ENCODE peak calls at places on chromosomes 13 and 19, in nine cellular contexts. I is body of pancreas, J is cardiac muscle cell, W is neural progenitor cell, H is BE2C, P is stomach, M is A673, U is left lung, Z is upper lobe of right lung. Q is an unnamed sample. For H3K4me1 and H3K27me3, the result is how much of the 10 kb centered on the place peaks cover.

GRCh38 chr13:112066624-112067004 is 335 bp upstream of the SOX1 start:
- DNase-seq in H (no peak), W (peak), I (peak), P (no peak), U (peak), Z (no peak), M (peak), J (peak), Q (no peak)

GRCh38 chr13:63190742-63191141 is 1775.1 kb upstream of the PCDH20 start:
- DNase-seq in U (no peak), I (no peak), M (peak), H (no peak), W (no peak), Z (no peak), P (no peak), J (peak), Q (peak)

GRCh38 chr13:62014299-62014698 is 598.6 kb upstream of the PCDH20 start:
- DNase-seq in I (no peak), P (no peak), W (no peak), Z (no peak), J (peak), M (peak), U (no peak), H (no peak), Q (no peak)

GRCh38 chr13:92362717-92363116 is 863.9 kb upstream of the GPC6 start:
- DNase-seq in I (no peak), Z (no peak), M (no peak), H (no peak), U (no peak), P (no peak), W (peak), J (peak), Q (no peak)

GRCh38 chr19:51712461-51713081 is 11.2 kb downstream of the HAS1 start:
- DNase-seq in M (peak), J (peak), W (peak), I (no peak), U (no peak), H (no peak), P (no peak), Z (no peak), Q (no peak)

GRCh38 chr19:31391518-31391917 is 42.3 kb upstream of the TSHZ3 start:
- DNase-seq in U (no peak), M (no peak), J (no peak), H (no peak), P (no peak), Z (no peak), W (no peak), I (no peak), Q (no peak)

GRCh38 chr13:24746618-24747247 is 17.2 kb upstream of the RNF17 start:
- DNase-seq in W (peak), J (peak), P (no peak), I (no peak), H (no peak), U (no peak), M (peak), Z (no peak), Q (peak)

GRCh38 chr13:24261566-24261965 is 47.8 kb upstream of the C1QTNF9 start:
- DNase-seq in J (no peak), U (no peak), H (no peak), M (no peak), P (no peak), Z (no peak), W (no peak), I (no peak), Q (no peak)

GRCh38 chr13:51826606-51827005 is 18.4 kb downstream of the TMEM272 start:
- DNase-seq in I (no peak), J (peak), W (no peak), M (no peak), H (no peak), Z (no peak), P (no peak), U (no peak), Q (no peak)

GRCh38 chr19:55636723-55637122 is 4.1 kb upstream of the ZNF580 start:
- DNase-seq in U (no peak), M (no peak), Z (no peak), H (no peak), P (no peak), I (no peak), W (no peak), J (no peak), Q (no peak)

GRCh38 chr13:51738226-51738905 is 65.6 kb downstream of the DHRS12 start:
- DNase-seq in P (no peak), I (no peak), W (no peak), J (no peak), Z (no peak), U (no peak), M (no peak), H (no peak), Q (no peak)

GRCh38 chr19:15124572-15125231 is 17.5 kb downstream of the SYDE1 start:
- DNase-seq in W (no peak), P (peak), Z (no peak), J (no peak), M (no peak), U (peak), I (peak), H (no peak), Q (peak)

GRCh38 chr13:98187155-98187726 is 10.2 kb upstream of the RNF113B start:
- DNase-seq in H (no peak), M (no peak), J (no peak), Z (no peak), P (no peak), U (no peak), I (no peak), W (no peak), Q (no peak)

GRCh38 chr13:109874921-109875454 is 88.6 kb upstream of the IRS2 start:
- DNase-seq in M (no peak), U (no peak), H (no peak), P (no peak), W (no peak), J (peak), I (no peak), Z (no peak), Q (no peak)

GRCh38 chr19:31351212-31352193 is 2.3 kb upstream of the TSHZ3 start:
- DNase-seq in J (peak), P (no peak), M (peak), Z (peak), U (peak), I (peak), H (no peak), W (peak), Q (peak)

GRCh38 chr13:48539550-48539949 is 6.7 kb upstream of the RCBTB2 start:
- DNase-seq in J (no peak), I (no peak), H (no peak), M (no peak), W (no peak), P (no peak), U (no peak), Z (no peak), Q (no peak)

GRCh38 chr19:43700368-43701015 is 15.4 kb upstream of the IRGC start:
- DNase-seq in U (no peak), I (peak), P (peak), Z (no peak), M (peak), W (peak), H (peak), J (peak), Q (peak)

GRCh38 chr13:34208326-34208725 is 390.4 kb downstream of the RFC3 start:
- DNase-seq in J (peak), P (no peak), W (no peak), U (no peak), Z (no peak), H (no peak), M (no peak), I (no peak), Q (no peak)

GRCh38 chr13:47256618-47257017 is 359.8 kb upstream of the HTR2A start:
- DNase-seq in J (peak), H (no peak), I (no peak), M (no peak), W (no peak), P (no peak), Z (no peak), U (no peak), Q (peak)

GRCh38 chr13:27860743-27861142 is 59.1 kb upstream of the PDX1 start:
- DNase-seq in H (no peak), J (no peak), P (no peak), W (peak), I (no peak), Z (no peak), M (no peak), U (no peak), Q (no peak)

GRCh38 chr13:27858046-27858445 is 61.8 kb upstream of the PDX1 start:
- DNase-seq in H (no peak), W (no peak), M (no peak), Z (no peak), I (no peak), U (no peak), J (no peak), P (no peak), Q (no peak)

GRCh38 chr13:27857271-27857670 is 62.5 kb upstream of the PDX1 start:
- DNase-seq in W (no peak), I (no peak), M (peak), J (no peak), Z (no peak), P (no peak), U (no peak), H (no peak), Q (no peak)

GRCh38 chr13:27855381-27855780 is 63.1 kb downstream of the GSX1 start:
- DNase-seq in W (no peak), J (no peak), U (no peak), I (no peak), H (no peak), P (no peak), M (no peak), Z (no peak), Q (no peak)

GRCh38 chr13:27861165-27861564 is 58.6 kb upstream of the PDX1 start:
- DNase-seq in I (no peak), W (no peak), Z (no peak), J (no peak), H (no peak), U (no peak), P (no peak), M (no peak), Q (no peak)
- TF ChIP-seq CTCF in I (no peak), W (no peak), Z (no peak), J (no peak), H (no peak), U (no peak), P (no peak), M (no peak), Q (no peak)

DNA sequence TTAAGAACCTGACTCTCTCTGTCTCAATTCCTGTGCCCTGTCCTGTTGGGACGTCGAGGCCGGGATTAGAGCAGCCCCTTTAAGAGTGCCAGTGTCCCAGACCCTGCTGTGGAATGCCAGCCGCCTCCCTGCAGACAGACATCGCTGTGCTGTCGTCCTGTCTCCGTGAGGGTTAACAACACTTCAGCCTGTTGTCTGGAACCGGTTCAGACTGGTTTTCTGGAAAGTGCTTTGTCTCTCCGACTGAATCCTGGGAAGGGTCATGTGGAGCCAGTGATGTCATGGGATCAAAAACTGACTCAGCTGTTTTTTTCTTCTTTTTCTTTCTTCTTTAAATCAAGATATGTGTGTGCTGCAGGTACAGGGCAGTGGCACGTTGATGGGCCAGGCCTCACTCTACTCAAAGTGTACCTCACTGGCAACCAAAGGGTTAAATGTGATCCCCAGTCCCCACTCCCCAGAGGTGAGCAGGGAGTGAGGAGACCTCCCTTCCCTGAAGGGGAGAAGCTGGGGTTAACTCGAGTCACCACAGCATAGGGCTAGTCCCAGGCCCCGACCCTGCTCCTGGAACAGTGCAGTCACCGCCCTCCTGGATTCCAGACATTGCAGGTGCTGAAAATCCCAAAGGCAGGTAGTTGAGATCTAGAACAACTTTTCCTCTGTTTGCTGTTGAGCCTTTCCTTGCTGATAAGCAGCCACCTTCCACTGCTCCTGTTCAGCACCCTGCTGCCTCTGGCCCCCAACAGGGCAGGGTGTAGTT is 50.8 kb downstream of the TSSK6 start:
- DNase-seq in J (peak), W (peak), H (no peak), M (peak), U (peak), Z (no peak), P (peak), I (peak), Q (peak)
- H3K4me1 ChIP-seq in J (under half), W (half or more), H (under half), M (half or more), U (under half), Z (half or more), P (half or more), I (half or more), Q (under half)

DNA sequence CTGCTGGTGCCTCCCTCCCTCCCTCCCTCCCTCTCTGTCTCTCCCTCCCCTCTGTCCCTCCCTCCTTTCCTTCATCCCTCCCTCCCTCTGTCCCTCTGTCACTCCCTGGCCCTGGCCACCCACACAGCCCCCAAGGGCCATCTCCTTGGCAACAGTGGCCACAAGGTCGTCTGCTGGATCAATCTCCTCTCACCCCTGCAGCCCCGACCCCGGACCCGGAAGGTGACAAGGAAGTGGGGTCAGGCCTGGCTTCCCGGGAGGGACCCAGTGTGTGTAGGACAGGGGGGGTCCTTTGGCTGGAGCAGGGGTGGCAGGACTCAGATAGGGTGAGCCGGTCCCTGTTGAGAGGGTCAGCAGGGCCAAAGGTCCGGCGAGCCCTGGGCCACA is 21.9 kb upstream of the TCF3 start:
- DNase-seq in U (no peak), J (no peak), I (no peak), Z (no peak), M (no peak), H (no peak), W (no peak), P (no peak), Q (no peak)
- H3K27me3 ChIP-seq in U (half or more), J (under half), I (under half), Z (half or more), M (under half), H (under half), W (half or more), P (half or more), Q (half or more)

DNA sequence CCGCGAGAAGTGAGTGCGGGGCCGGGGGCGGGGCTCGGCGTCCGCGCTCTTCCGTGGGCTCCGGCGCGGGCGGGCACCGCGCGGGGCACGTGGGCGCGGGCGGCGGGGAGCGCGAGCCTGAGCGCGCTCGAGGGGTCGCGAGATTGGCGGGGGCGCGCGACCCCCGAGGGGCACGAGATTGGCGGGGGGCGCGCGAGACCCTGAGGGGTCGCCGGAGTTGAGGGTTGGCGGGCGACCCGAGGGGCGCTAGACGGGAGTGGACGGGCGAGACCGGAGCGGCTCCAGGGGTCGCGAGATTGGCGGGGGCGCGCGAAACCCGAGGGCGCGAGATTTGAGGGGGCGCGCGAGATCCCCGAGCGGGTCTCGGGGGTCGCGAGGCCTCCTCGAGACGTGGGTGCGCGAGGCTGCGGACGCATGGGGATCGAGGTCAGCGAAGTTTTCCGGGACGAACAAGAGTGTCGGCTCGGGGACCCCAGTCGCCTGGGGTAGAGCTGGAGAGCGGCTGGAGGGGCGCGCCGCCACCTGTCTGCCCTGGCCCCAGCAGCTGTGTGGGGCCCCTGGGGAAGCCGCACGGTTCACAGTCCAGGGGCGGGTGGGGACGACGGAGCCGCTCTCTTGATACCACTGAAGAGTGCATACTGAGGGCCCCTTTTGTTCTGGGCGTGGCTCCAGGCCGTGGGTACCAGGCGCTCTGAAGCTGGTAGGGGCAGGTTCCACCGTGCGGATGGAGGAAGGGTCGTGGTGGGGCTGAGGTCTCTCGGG is 682 bp downstream of the SSBP4 start:
- DNase-seq in Z (peak), J (no peak), I (peak), W (peak), P (no peak), M (peak), H (peak), U (peak), Q (no peak)
- TF ChIP-seq CTCF in Z (no peak), J (no peak), I (no peak), W (no peak), P (no peak), M (no peak), H (no peak), U (no peak), Q (no peak)

GRCh38 chr19:53871448-53871847 is 3.8 kb downstream of the MYADM start:
- DNase-seq in P (no peak), H (no peak), W (no peak), Z (no peak), M (no peak), I (no peak), U (no peak), J (no peak), Q (no peak)
- H3K4me1 ChIP-seq in P (half or more), H (under half), W (under half), Z (under half), M (under half), I (under half), U (under half), J (under half), Q (under half)

GRCh38 chr19:44750713-44751112 is 2.2 kb downstream of the BCL3 start:
- DNase-seq in U (no peak), J (no peak), M (no peak), I (no peak), W (no peak), H (no peak), P (no peak), Z (no peak), Q (no peak)
- H3K27me3 ChIP-seq in U (under half), J (under half), M (under half), I (under half), W (half or more), H (under half), P (under half), Z (under half), Q (under half)

GRCh38 chr19:8609210-8610040 is 1.1 kb downstream of the ADAMTS10 start:
- DNase-seq in W (peak), Z (peak), I (no peak), P (peak), H (no peak), J (peak), M (peak), U (peak), Q (no peak)
- TF ChIP-seq CTCF in W (peak), Z (peak), I (peak), P (no peak), H (no peak), J (peak), M (peak), U (no peak), Q (no peak)

GRCh38 chr19:13093407-13094284 is 9.0 kb downstream of the LYL1 start:
- DNase-seq in J (peak), H (peak), U (peak), M (peak), Z (peak), W (peak), I (peak), P (peak), Q (no peak)

GRCh38 chr19:13095393-13095784 is 7.3 kb downstream of the LYL1 start:
- DNase-seq in J (no peak), I (no peak), U (peak), Z (no peak), W (peak), M (no peak), P (no peak), H (no peak), Q (no peak)

GRCh38 chr19:13092608-13093260 is 9.9 kb downstream of the LYL1 start:
- DNase-seq in M (no peak), P (no peak), Z (no peak), I (no peak), U (peak), H (no peak), W (no peak), J (no peak), Q (no peak)

GRCh38 chr19:13094771-13095392 is 7.8 kb downstream of the LYL1 start:
- DNase-seq in M (peak), U (peak), J (no peak), Z (no peak), I (no peak), H (peak), P (no peak), W (peak), Q (no peak)

GRCh38 chr19:13094285-13094595 is 8.4 kb downstream of the LYL1 start:
- DNase-seq in U (peak), W (no peak), I (no peak), Z (no peak), M (no peak), J (no peak), H (peak), P (no peak), Q (no peak)
- H3K4me1 ChIP-seq in U (under half), W (under half), I (under half), Z (under half), M (under half), J (under half), H (under half), P (half or more), Q (under half)

GRCh38 chr19:39647918-39648317 is 7.8 kb upstream of the LGALS16 start:
- DNase-seq in M (no peak), J (no peak), U (no peak), Z (no peak), I (no peak), W (no peak), H (no peak), P (no peak), Q (no peak)
- H3K27me3 ChIP-seq in M (under half), J (under half), U (under half), Z (under half), I (under half), W (under half), H (under half), P (under half), Q (under half)

DNA sequence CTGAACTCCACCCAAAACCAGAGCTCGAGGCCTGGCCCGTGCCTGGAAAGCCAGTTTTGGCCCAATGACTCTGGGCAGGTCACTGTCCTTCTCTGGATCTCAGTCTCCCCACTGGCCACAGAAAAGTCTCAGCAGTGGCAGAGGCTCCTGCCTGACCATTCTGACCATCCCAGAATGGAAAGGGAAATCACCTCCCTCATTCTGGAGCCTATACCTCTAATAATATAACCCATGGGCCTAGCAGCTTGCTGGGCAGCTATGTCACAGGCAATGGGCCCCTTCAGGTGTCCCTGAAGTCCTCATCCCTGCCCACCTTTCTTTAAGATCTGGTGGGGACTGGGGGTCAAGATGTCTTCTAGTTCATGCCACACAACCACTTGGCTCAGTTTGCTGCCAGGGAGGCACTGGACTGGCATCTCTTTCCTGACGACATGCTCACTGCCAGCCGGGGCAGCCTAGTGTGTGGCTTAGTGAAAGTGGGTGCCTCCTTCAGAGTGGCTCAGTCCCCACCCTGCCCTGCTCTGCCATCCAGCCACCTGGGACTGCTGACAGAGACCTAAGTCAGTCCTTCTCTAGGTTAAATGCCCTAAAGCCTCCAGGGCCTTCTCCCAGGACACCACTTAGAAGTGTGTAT is 62.6 kb downstream of the AP1M1 start:
- DNase-seq in I (no peak), U (no peak), M (no peak), Z (no peak), H (no peak), W (no peak), P (no peak), J (no peak), Q (no peak)
- TF ChIP-seq CTCF in I (no peak), U (no peak), M (no peak), Z (no peak), H (no peak), W (no peak), P (no peak), J (no peak), Q (no peak)

Q was measured in foreskin keratinocyte.